ENCODE peak calls at places on chromosomes 6 and 20, in five cellular contexts. M, R, Y, P and O are unnamed samples.

GRCh38 chr20:32007787-32008616 is 2.2 kb upstream of the CCM2L start:
- DNase-seq in M (peak; percentile 82), R (no peak), P (no peak), Y (peak; percentile 70), O (peak; percentile 58)

GRCh38 chr20:2756056-2756611 is 44.3 kb downstream of the CPXM1 start:
- DNase-seq in P (peak; percentile 55), Y (no peak), R (peak; percentile 63), M (no peak), O (no peak)

GRCh38 chr6:28225056-28225834 is at the start of gene ZSCAN9:
- DNase-seq in Y (peak; percentile 87), P (peak; percentile 92), R (peak; percentile 92), M (peak; percentile 91), O (peak; percentile 83)

GRCh38 chr20:46122071-46122470 is 4.0 kb downstream of the CD40 start:
- DNase-seq in P (peak; percentile 43), R (no peak), Y (no peak), M (no peak), O (no peak)

GRCh38 chr20:4160761-4161305 is 145.5 kb upstream of the RNF24 start:
- DNase-seq in M (peak; percentile 43), R (peak; percentile 64), Y (no peak), P (no peak), O (no peak)

GRCh38 chr6:55916188-55916587 is 40.8 kb upstream of the BMP5 start:
- DNase-seq in R (no peak), M (no peak), Y (no peak), P (peak; percentile 46), O (no peak)

GRCh38 chr6:46954819-46955520 is 33.2 kb upstream of the ADGRF5 start:
- DNase-seq in P (no peak), R (no peak), Y (no peak), M (peak; percentile 10), O (no peak)

GRCh38 chr6:90079555-90080490 is 185.6 kb downstream of the GJA10 start:
- DNase-seq in R (no peak), Y (no peak), M (no peak), P (no peak), O (no peak)

GRCh38 chr6:22320750-22321149 is 23.9 kb upstream of the PRL start:
- DNase-seq in M (no peak), Y (no peak), R (no peak), P (peak; percentile 73), O (no peak)

GRCh38 chr20:32629813-32630212 is 43.9 kb downstream of the C20orf203 start:
- DNase-seq in M (no peak), P (no peak), Y (no peak), R (no peak), O (no peak)

GRCh38 chr20:2304180-2304579 is 8.4 kb downstream of the TGM3 start:
- DNase-seq in P (no peak), R (no peak), M (no peak), Y (no peak), O (no peak)

GRCh38 chr20:43751167-43752050 is 24.6 kb upstream of the GTSF1L start:
- DNase-seq in R (no peak), M (no peak), Y (no peak), P (peak; percentile 90), O (no peak)

GRCh38 chr20:37627060-37627766 is 66.6 kb upstream of the CTNNBL1 start:
- DNase-seq in M (peak; percentile 37), P (peak; percentile 63), Y (no peak), R (peak; percentile 85), O (peak; percentile 28)

GRCh38 chr20:60482609-60483008 is 524.4 kb downstream of the CDH26 start:
- DNase-seq in P (no peak), Y (no peak), R (no peak), M (no peak), O (no peak)

GRCh38 chr20:46004813-46005505 is 3.7 kb upstream of the MMP9 start:
- DNase-seq in P (no peak), M (peak; percentile 48), R (no peak), Y (no peak), O (no peak)

GRCh38 chr6:19210849-19211590 is 626.1 kb upstream of the ID4 start:
- DNase-seq in Y (no peak), M (peak; percentile 13), R (peak; percentile 56), P (peak; percentile 1), O (peak; percentile 25)

GRCh38 chr6:53898026-53898795 is 103.4 kb downstream of the LRRC1 start:
- DNase-seq in R (no peak), P (peak; percentile 72), Y (no peak), M (no peak), O (no peak)

GRCh38 chr6:106254636-106255035 is 70.9 kb downstream of the ATG5 start:
- DNase-seq in P (peak; percentile 78), R (peak; percentile 11), Y (no peak), M (no peak), O (no peak)

GRCh38 chr6:165652766-165653165 is 10.3 kb downstream of the PDE10A start:
- DNase-seq in Y (no peak), P (no peak), M (no peak), R (no peak), O (no peak)

GRCh38 chr6:105433723-105434122 is 30.8 kb upstream of the PREP start:
- DNase-seq in P (no peak), Y (no peak), M (no peak), R (no peak), O (no peak)

GRCh38 chr20:12110274-12110673 is 192.6 kb downstream of the BTBD3 start:
- DNase-seq in Y (no peak), M (no peak), P (no peak), R (no peak), O (no peak)

GRCh38 chr6:1611572-1612385 is 2.1 kb downstream of the FOXC1 start:
- DNase-seq in R (no peak), P (peak; percentile 60), Y (no peak), M (no peak), O (no peak)

GRCh38 chr6:111520519-111520918 is 37.5 kb upstream of the REV3L start:
- DNase-seq in R (no peak), Y (no peak), M (no peak), P (no peak), O (no peak)

GRCh38 chr6:4608361-4609115 is 167.7 kb upstream of the CDYL start:
- DNase-seq in R (no peak), Y (no peak), M (no peak), P (no peak), O (no peak)

GRCh38 chr6:69308584-69308983 is 488.2 kb downstream of the LMBRD1 start:
- DNase-seq in P (no peak), M (no peak), Y (no peak), R (no peak), O (no peak)

GRCh38 chr6:169292340-169293124 is 38.9 kb upstream of the THBS2 start:
- DNase-seq in R (no peak), M (no peak), Y (peak; percentile 90), P (peak; percentile 94), O (no peak)

GRCh38 chr20:34343458-34344255 is 19.4 kb upstream of the ITCH start:
- DNase-seq in M (no peak), R (no peak), P (no peak), Y (no peak), O (no peak)

GRCh38 chr20:25987073-25987927 is 290.6 kb upstream of the ZNF337 start:
- DNase-seq in R (peak; percentile 27), Y (peak; percentile 25), M (peak; percentile 51), P (peak; percentile 1), O (peak; percentile 34)

GRCh38 chr20:47233333-47234188 is 122.9 kb downstream of the ZMYND8 start:
- DNase-seq in R (no peak), Y (no peak), P (no peak), M (no peak), O (no peak)

GRCh38 chr6:14729186-14729871 is 516.5 kb upstream of the JARID2 start:
- DNase-seq in R (no peak), M (no peak), P (no peak), Y (no peak), O (no peak)
- H3K27ac ChIP-seq in R (no peak overlapping the region), M (no peak overlapping the region), P (no peak overlapping the region), Y (no peak overlapping the region), O (no peak overlapping the region)

GRCh38 chr6:155125916-155126315 is 130.8 kb downstream of the TIAM2 start:
- DNase-seq in R (no peak), Y (no peak), P (peak; percentile 83), M (no peak), O (no peak)

GRCh38 chr6:155123520-155123919 is 128.4 kb downstream of the TIAM2 start:
- DNase-seq in M (no peak), P (no peak), Y (no peak), R (no peak), O (no peak)

GRCh38 chr6:155120034-155120433 is 124.9 kb downstream of the TIAM2 start:
- DNase-seq in Y (no peak), R (no peak), M (no peak), P (no peak), O (no peak)

GRCh38 chr6:155122199-155122950 is 127.3 kb downstream of the TIAM2 start:
- DNase-seq in Y (no peak), R (no peak), P (no peak), M (no peak), O (no peak)

GRCh38 chr6:155121699-155122098 is 126.6 kb downstream of the TIAM2 start:
- DNase-seq in Y (no peak), P (peak; percentile 59), R (peak; percentile 18), M (no peak), O (no peak)
- H3K27ac ChIP-seq in Y (peak overlapping the region; percentile 28), P (peak overlapping the region; percentile 15), R (no peak overlapping the region), M (no peak overlapping the region), O (no peak overlapping the region)

DNA sequence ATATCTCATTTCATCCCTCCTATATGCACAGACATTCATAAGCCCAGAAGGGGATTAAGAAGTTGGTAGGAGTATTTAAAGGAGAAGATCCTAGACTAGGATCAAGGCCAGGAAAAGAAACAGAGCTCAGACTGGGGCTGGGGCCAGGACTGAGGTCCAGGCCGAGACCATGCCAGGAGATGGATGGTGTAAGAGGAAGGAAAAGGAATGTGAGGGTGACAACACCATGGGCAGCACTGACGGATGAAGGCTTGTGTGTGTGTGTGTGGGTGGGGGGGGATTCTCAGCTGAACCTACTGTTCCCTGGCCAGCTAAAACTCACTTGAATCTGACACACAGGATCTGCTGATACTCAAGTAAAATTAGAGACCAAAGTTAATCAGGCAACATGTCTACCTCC is 182.1 kb downstream of the KIF6 start:
- DNase-seq in Y (peak; percentile 23), M (peak; percentile 28), R (no peak), P (peak; percentile 69), O (peak; percentile 58)
- H3K27ac ChIP-seq in Y (no peak overlapping the region), M (no peak overlapping the region), R (no peak overlapping the region), P (no peak overlapping the region), O (peak overlapping the region; percentile 4)

DNA sequence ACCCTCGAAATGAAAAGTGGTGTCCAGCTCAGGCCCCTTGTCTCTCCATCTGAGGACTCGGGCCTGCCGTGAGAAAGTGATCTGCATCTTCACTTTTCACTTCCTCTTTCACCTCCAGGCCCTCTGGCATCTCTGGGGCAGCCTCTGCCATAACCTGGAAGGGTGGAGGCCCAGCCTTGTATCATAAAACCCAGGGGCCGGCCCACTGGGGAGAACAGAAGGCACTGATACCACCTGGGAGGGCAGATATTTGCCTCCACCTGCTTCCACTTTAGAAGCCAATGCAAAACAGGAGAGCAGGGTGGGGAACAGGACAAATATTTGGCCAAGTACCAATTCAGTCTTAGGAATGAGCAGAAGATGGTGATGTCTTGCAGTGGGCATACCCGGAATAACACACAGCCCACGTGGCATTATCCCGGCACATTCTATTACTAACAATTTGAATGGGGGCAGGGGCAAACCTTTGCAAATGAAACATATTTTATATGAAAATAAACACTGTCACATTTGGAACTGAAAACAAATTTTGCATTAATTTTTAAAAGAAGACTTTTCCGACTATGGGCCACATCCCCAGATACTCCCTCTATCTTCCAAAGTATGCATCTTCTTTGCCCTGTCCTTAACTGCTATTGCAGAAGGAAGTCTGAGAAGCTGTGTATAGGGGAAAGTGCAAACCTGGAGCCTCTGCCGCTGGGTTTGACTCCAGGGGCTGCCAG is 69.2 kb upstream of the TBC1D7 start:
- DNase-seq in P (no peak), Y (no peak), R (no peak), M (no peak), O (no peak)
- H3K27ac ChIP-seq in P (no peak overlapping the region), Y (no peak overlapping the region), R (peak overlapping the region; percentile 33), M (no peak overlapping the region), O (peak overlapping the region; percentile 74)